ENCODE peak calls at places on chromosomes 2 and 18, in four cellular contexts. W, X, C and E are unnamed samples.

GRCh38 chr2:102754746-102755145 is 7.1 kb upstream of the TMEM182 start:
- DNase-seq in W (no peak), X (no peak), C (no peak), E (no peak)

GRCh38 chr2:195498176-195498575 is 158.8 kb upstream of the SLC39A10 start:
- DNase-seq in W (peak), X (peak), C (peak), E (peak)

GRCh38 chr2:204000446-204000845 is 63.9 kb downstream of the ICOS start:
- DNase-seq in W (no peak), X (no peak), C (no peak), E (no peak)

GRCh38 chr2:149715005-149715592 is 127.5 kb upstream of the MMADHC start:
- DNase-seq in W (peak), X (no peak), C (no peak), E (peak)

GRCh38 chr2:127917916-127918315 is 32.2 kb upstream of the AMMECR1L start:
- DNase-seq in W (no peak), X (no peak), C (no peak), E (peak)

GRCh38 chr2:191866675-191867506 is 20.0 kb upstream of the CAVIN2 start:
- DNase-seq in W (no peak), X (no peak), C (peak), E (peak)

GRCh38 chr18:39191931-39192330 is 1626.3 kb upstream of the CELF4 start:
- DNase-seq in W (no peak), X (no peak), C (peak), E (no peak)

GRCh38 chr18:49335677-49336076 is 124.8 kb downstream of the DYM start:
- DNase-seq in W (no peak), X (no peak), C (no peak), E (no peak)

GRCh38 chr18:56096861-56097260 is 508.9 kb upstream of the TCF4 start:
- DNase-seq in W (no peak), X (no peak), C (no peak), E (no peak)

GRCh38 chr2:239947361-239948045 is 77.6 kb downstream of the NDUFA10 start:
- DNase-seq in W (no peak), X (no peak), C (no peak), E (no peak)

GRCh38 chr2:36561223-36561944 is 36.6 kb downstream of the FEZ2 start:
- DNase-seq in W (no peak), X (no peak), C (no peak), E (peak)